ENCODE peak calls at places on chromosomes 4 and X, in five cellular contexts. V is C1 segment of cervical spinal cord, T is SW480, L is HCEC 1CT, R is EL. N is an unnamed sample.

GRCh38 chr4:139603576-139604387 is 47.8 kb upstream of the SETD7 start:
- DNase-seq in V (no peak), T (peak), L (peak), R (peak), N (no peak)

GRCh38 chr4:132332932-132333722 is 816.0 kb upstream of the PCDH10 start:
- DNase-seq in V (no peak), T (no peak), L (peak), R (no peak), N (no peak)

GRCh38 chrX:47191806-47192401 is 1.7 kb upstream of the UBA1 start:
- DNase-seq in V (no peak), T (no peak), L (no peak), R (no peak), N (peak)

GRCh38 chr4:57147335-57148060 is 37.3 kb upstream of the IGFBP7 start:
- DNase-seq in V (no peak), T (no peak), L (peak), R (peak), N (no peak)

GRCh38 chrX:46294234-46294633 is 251.0 kb downstream of the ZNF674 start:
- DNase-seq in V (no peak), T (no peak), L (no peak), R (peak), N (no peak)

GRCh38 chrX:31228415-31228832 is 156.6 kb upstream of the FTHL17 start:
- DNase-seq in V (no peak), T (no peak), L (peak), R (peak), N (no peak)

GRCh38 chrX:48590203-48591103 is 6.8 kb upstream of the WDR13 start:
- DNase-seq in V (no peak), T (no peak), L (peak), R (no peak), N (no peak)

GRCh38 chrX:143635915-143636314 is at the start of gene SLITRK4:
- DNase-seq in V (peak), T (no peak), L (no peak), R (no peak), N (peak)

GRCh38 chr4:41696131-41696530 is 52.4 kb downstream of the PHOX2B start:
- DNase-seq in V (no peak), T (no peak), L (no peak), R (no peak), N (no peak)

GRCh38 chr4:53744446-53745160 is 153.3 kb upstream of the LNX1 start:
- DNase-seq in V (no peak), T (peak), L (no peak), R (no peak), N (no peak)

GRCh38 chrX:49193542-49193964 is 6.4 kb downstream of the SYP start:
- DNase-seq in V (no peak), T (no peak), L (no peak), R (no peak), N (no peak)

GRCh38 chrX:24149346-24150050 is at the start of gene ZFX:
- DNase-seq in V (peak), T (peak), L (peak), R (peak), N (peak)